ENCODE peak calls at places on chromosomes 5 and 9, in seven cellular contexts. C is endothelial cell of umbilical vein, D is transverse colon, S is suprapubic skin, L is IMR-90, Z is small intestine, O is HepG2. I is an unnamed sample.

GRCh38 chr9:121692606-121693505 is 41.4 kb downstream of the DAB2IP start:
- DNase-seq in C (no peak), D (no peak), S (no peak), L (peak; percentile 52), Z (no peak), O (peak; percentile 81), I (peak; percentile 47)

GRCh38 chr9:28155671-28156070 is 582.4 kb upstream of the C9orf72 start:
- DNase-seq in C (peak; percentile 61), D (no peak), S (no peak), L (no peak), Z (no peak), O (no peak), I (no peak)

GRCh38 chr5:61329729-61330128 is 2.3 kb upstream of the ZSWIM6 start:
- DNase-seq in C (peak; percentile 80), D (no peak), S (no peak), L (peak; percentile 67), Z (no peak), O (peak; percentile 17), I (no peak)

GRCh38 chr9:98071737-98072136 is 15.2 kb downstream of the NANS start:
- DNase-seq in C (no peak), D (peak; percentile 75), S (peak; percentile 61), L (no peak), Z (peak; percentile 74), O (no peak), I (no peak)

GRCh38 chr5:32531885-32532520 is 53.4 kb upstream of the SUB1 start:
- DNase-seq in C (no peak), D (peak; percentile 22), S (no peak), L (peak; percentile 74), Z (no peak), O (peak; percentile 82), I (peak; percentile 32)

GRCh38 chr5:61245486-61245885 is 83.2 kb upstream of the SMIM15 start:
- DNase-seq in C (no peak), D (peak; percentile 9), S (no peak), L (peak; percentile 43), Z (no peak), O (no peak), I (peak; percentile 31)

GRCh38 chr5:102758576-102758975 is 3.5 kb downstream of the PAM start:
- DNase-seq in C (no peak), D (no peak), S (no peak), L (peak; percentile 77), Z (no peak), O (no peak), I (peak; percentile 66)

GRCh38 chr5:179158556-179158955 is 98.4 kb downstream of the ZNF354C start:
- DNase-seq in C (no peak), D (no peak), S (peak; percentile 37), L (no peak), Z (no peak), O (no peak), I (no peak)

DNA sequence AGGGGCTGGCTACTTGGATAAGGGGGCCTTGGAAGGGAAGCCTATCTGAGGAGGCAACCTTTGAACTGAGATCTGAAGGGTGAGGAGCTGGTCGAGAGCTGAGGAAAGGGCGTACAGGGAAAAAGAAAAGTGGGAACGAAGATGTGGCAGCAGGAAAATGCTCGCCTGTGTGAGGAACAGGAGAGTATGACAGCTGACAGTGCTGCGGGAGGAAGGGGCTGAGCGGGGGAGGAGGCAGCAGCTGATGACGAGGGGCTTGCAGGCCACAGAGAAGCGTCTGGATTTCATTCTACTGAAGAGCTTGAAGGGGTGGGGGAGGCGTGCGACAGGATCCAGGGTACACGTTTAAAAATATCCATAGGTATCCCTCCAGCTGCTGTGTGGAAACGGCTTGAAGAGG is 28.9 kb downstream of the SH3PXD2B start:
- DNase-seq in C (no peak), D (no peak), S (peak; percentile 60), L (no peak), Z (no peak), O (no peak), I (no peak)
- H3K4me1 ChIP-seq in C (no peaks in the 10 kb centered on the region), D (peaks cover 39% of the 10 kb centered on the region), S (peaks cover 95% of the 10 kb centered on the region), L (peaks cover 31% of the 10 kb centered on the region), Z (peaks cover 6% of the 10 kb centered on the region), O (peaks cover 52% of the 10 kb centered on the region), I (peaks cover 7% of the 10 kb centered on the region)

GRCh38 chr5:14487101-14487895 is 94.3 kb upstream of the OTULINL start:
- DNase-seq in C (no peak), D (no peak), S (no peak), L (no peak), Z (no peak), O (no peak), I (no peak)

GRCh38 chr5:14487896-14488570 is 93.6 kb upstream of the OTULINL start:
- DNase-seq in C (no peak), D (no peak), S (no peak), L (no peak), Z (no peak), O (no peak), I (no peak)

GRCh38 chr5:14490309-14490711 is 91.3 kb upstream of the OTULINL start:
- DNase-seq in C (no peak), D (no peak), S (no peak), L (no peak), Z (peak; percentile 31), O (no peak), I (no peak)

GRCh38 chr5:14489643-14490042 is 91.9 kb upstream of the OTULINL start:
- DNase-seq in C (no peak), D (no peak), S (no peak), L (no peak), Z (peak; percentile 9), O (no peak), I (no peak)

GRCh38 chr5:14488697-14489096 is 92.9 kb upstream of the OTULINL start:
- DNase-seq in C (no peak), D (no peak), S (no peak), L (no peak), Z (no peak), O (no peak), I (no peak)
- H3K36me3 ChIP-seq in C (peaks cover 18% of the 10 kb centered on the region), D (peaks cover 2% of the 10 kb centered on the region), S (peaks cover 84% of the 10 kb centered on the region), L (peaks cover 81% of the 10 kb centered on the region), Z (no peaks in the 10 kb centered on the region), O (peaks cover 21% of the 10 kb centered on the region), I (peaks cover 83% of the 10 kb centered on the region)

DNA sequence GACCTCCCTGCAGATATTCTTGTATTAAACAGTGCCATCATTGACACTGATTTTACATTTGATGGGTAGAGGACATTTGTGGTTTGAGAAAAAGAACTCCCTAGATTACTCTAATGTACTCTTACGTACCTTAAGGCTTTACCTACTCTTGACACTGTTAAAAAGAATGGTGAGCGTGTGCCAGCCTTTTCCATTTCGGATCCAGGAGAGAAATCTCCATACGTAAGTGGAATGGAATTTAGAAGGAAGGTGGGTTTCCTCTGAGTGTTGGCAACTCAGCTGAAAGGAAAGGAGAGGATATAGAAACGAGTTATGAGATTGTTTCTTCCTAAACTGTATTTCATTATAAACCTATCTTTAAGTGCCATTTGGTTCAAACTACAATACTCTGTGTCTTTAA is 40.9 kb downstream of the TNPO1 start:
- DNase-seq in C (peak; percentile 74), D (no peak), S (no peak), L (no peak), Z (no peak), O (no peak), I (no peak)
- H3K4me1 ChIP-seq in C (peaks cover 49% of the 10 kb centered on the region), D (peaks cover 9% of the 10 kb centered on the region), S (peaks cover 15% of the 10 kb centered on the region), L (peaks cover 8% of the 10 kb centered on the region), Z (peaks cover under 1% of the 10 kb centered on the region), O (peaks cover 11% of the 10 kb centered on the region), I (no peaks in the 10 kb centered on the region)

DNA sequence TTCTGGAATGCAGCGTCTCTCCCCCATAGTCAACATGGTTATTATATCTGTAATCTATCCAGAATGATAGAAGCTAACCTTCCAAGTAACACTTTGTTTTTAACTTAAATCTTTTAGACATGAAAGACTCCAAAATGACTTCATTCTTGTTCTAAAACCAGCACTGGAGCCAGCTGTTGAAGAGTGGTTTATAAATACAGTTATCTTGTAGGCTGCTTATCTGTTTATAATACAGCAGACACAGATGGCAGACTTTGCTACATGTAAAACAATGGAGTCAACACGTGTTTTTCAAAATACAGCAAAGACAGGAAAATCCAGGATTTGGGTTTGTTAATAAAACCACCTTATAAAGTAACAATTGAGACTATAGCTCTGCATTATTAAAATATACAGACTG is 48.8 kb upstream of the RETREG1 start:
- DNase-seq in C (no peak), D (no peak), S (no peak), L (peak; percentile 50), Z (no peak), O (no peak), I (no peak)
- H3K36me3 ChIP-seq in C (peaks cover 24% of the 10 kb centered on the region), D (no peaks in the 10 kb centered on the region), S (peaks cover 39% of the 10 kb centered on the region), L (peaks cover 52% of the 10 kb centered on the region), Z (peaks cover 9% of the 10 kb centered on the region), O (peaks cover 13% of the 10 kb centered on the region), I (peaks cover 32% of the 10 kb centered on the region)

GRCh38 chr5:98993512-98993911 is 64.7 kb upstream of the CHD1 start:
- DNase-seq in C (no peak), D (no peak), S (no peak), L (no peak), Z (no peak), O (no peak), I (no peak)
- H3K4me1 ChIP-seq in C (no peaks in the 10 kb centered on the region), D (no peaks in the 10 kb centered on the region), S (no peaks in the 10 kb centered on the region), L (no peaks in the 10 kb centered on the region), Z (no peaks in the 10 kb centered on the region), O (peaks cover 15% of the 10 kb centered on the region), I (no peaks in the 10 kb centered on the region)

GRCh38 chr5:11547140-11547539 is 357.1 kb downstream of the CTNND2 start:
- DNase-seq in C (no peak), D (no peak), S (no peak), L (no peak), Z (no peak), O (no peak), I (no peak)

GRCh38 chr5:11547730-11548129 is 356.5 kb downstream of the CTNND2 start:
- DNase-seq in C (no peak), D (no peak), S (no peak), L (no peak), Z (no peak), O (no peak), I (no peak)
- H3K36me3 ChIP-seq in C (no peaks in the 10 kb centered on the region), D (no peaks in the 10 kb centered on the region), S (no peaks in the 10 kb centered on the region), L (no peaks in the 10 kb centered on the region), Z (no peaks in the 10 kb centered on the region), O (no peaks in the 10 kb centered on the region), I (no peaks in the 10 kb centered on the region)

DNA sequence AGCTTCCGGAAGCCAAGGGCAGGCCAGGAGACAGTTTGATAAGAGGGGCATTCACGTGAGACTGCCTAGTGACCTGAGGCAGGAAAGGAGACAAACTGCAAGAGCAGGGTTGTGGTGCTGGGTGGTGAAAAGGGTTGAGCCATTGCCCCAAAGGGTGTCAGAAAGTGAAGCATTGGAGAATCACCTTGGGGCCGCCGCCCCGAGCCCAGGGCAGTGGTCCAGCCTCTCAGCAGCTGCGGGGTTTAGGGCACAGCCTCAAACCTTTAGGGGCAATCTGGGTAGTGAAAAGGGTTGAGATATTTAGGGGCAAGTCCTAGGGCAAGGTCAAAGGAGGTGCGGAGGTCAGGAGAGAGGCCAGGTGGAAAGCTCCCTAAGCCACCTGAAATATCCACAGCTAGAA is 10.4 kb upstream of the ANKRD33B start:
- DNase-seq in C (no peak), D (no peak), S (no peak), L (no peak), Z (no peak), O (no peak), I (no peak)
- H3K4me1 ChIP-seq in C (peaks cover 33% of the 10 kb centered on the region), D (no peaks in the 10 kb centered on the region), S (peaks cover 37% of the 10 kb centered on the region), L (peaks cover 41% of the 10 kb centered on the region), Z (no peaks in the 10 kb centered on the region), O (no peaks in the 10 kb centered on the region), I (peaks cover 54% of the 10 kb centered on the region)

GRCh38 chr9:104831681-104832080 is 67.8 kb downstream of the NIPSNAP3B start:
- DNase-seq in C (no peak), D (no peak), S (no peak), L (peak; percentile 79), Z (no peak), O (no peak), I (peak; percentile 60)
- H3K36me3 ChIP-seq in C (no peaks in the 10 kb centered on the region), D (no peaks in the 10 kb centered on the region), S (peaks cover 98% of the 10 kb centered on the region), L (peaks cover 77% of the 10 kb centered on the region), Z (peaks cover 8% of the 10 kb centered on the region), O (peaks cover 53% of the 10 kb centered on the region), I (peaks cover 42% of the 10 kb centered on the region)